ENCODE peak calls at places on chromosomes 16 and 17, in four cellular contexts. One of them, this sample, is unnamed.

GRCh38 chr16:66357523-66357928 is 9.0 kb upstream of the CDH5 start:
- DNase-seq in mucosa of descending colon: no peak
- DNase-seq in nephron progenitor cell: peak; percentile 56
- DNase-seq in PC-9: peak; percentile 59
- DNase-seq in this sample: peak; percentile 72

GRCh38 chr17:27623578-27623977 is 7.4 kb upstream of the LGALS9 start:
- DNase-seq in mucosa of descending colon: peak; percentile 48
- DNase-seq in PC-9: no peak
- DNase-seq in nephron progenitor cell: no peak
- DNase-seq in this sample: no peak

GRCh38 chr17:50346313-50347086 is 574 bp downstream of the XYLT2 start:
- DNase-seq in mucosa of descending colon: peak; percentile 74
- DNase-seq in PC-9: peak; percentile 35
- DNase-seq in nephron progenitor cell: peak; percentile 81
- DNase-seq in this sample: peak; percentile 55

GRCh38 chr17:44247346-44248219 is 20.4 kb downstream of the SLC4A1 start:
- DNase-seq in nephron progenitor cell: peak; percentile 57
- DNase-seq in PC-9: no peak
- DNase-seq in mucosa of descending colon: no peak
- DNase-seq in this sample: no peak

GRCh38 chr16:84614914-84615813 is 2.7 kb downstream of the COTL1 start:
- DNase-seq in PC-9: no peak
- DNase-seq in nephron progenitor cell: no peak
- DNase-seq in mucosa of descending colon: no peak
- DNase-seq in this sample: no peak

GRCh38 chr16:85554791-85555548 is 58.2 kb upstream of the GSE1 start:
- DNase-seq in nephron progenitor cell: peak; percentile 55
- DNase-seq in PC-9: no peak
- DNase-seq in mucosa of descending colon: peak; percentile 78
- DNase-seq in this sample: peak; percentile 44

GRCh38 chr16:4496305-4496704 is 20.1 kb downstream of the HMOX2 start:
- DNase-seq in PC-9: peak; percentile 91
- DNase-seq in nephron progenitor cell: no peak
- DNase-seq in mucosa of descending colon: no peak
- DNase-seq in this sample: peak; percentile 28

GRCh38 chr17:58136669-58137279 is 11.4 kb upstream of the OR4D1 start:
- DNase-seq in nephron progenitor cell: no peak
- DNase-seq in mucosa of descending colon: no peak
- DNase-seq in PC-9: no peak
- DNase-seq in this sample: peak; percentile 37

GRCh38 chr17:81646869-81647600 is 9.3 kb downstream of the PDE6G start:
- DNase-seq in PC-9: no peak
- DNase-seq in nephron progenitor cell: no peak
- DNase-seq in mucosa of descending colon: no peak
- DNase-seq in this sample: no peak

GRCh38 chr17:35896011-35896587 is 15.9 kb upstream of the CCL5 start:
- DNase-seq in PC-9: no peak
- DNase-seq in nephron progenitor cell: no peak
- DNase-seq in mucosa of descending colon: no peak
- DNase-seq in this sample: no peak

GRCh38 chr16:19238386-19238785 is 47.1 kb upstream of the CLEC19A start:
- DNase-seq in mucosa of descending colon: no peak
- DNase-seq in nephron progenitor cell: no peak
- DNase-seq in PC-9: no peak
- DNase-seq in this sample: no peak

GRCh38 chr17:38428150-38428642 is at the start of gene ARHGAP23:
- DNase-seq in PC-9: peak; percentile 54
- DNase-seq in nephron progenitor cell: peak; percentile 63
- DNase-seq in mucosa of descending colon: peak; percentile 58
- DNase-seq in this sample: peak; percentile 78

GRCh38 chr16:12239953-12240485 is 263.5 kb downstream of the SNX29 start:
- DNase-seq in nephron progenitor cell: no peak
- DNase-seq in PC-9: no peak
- DNase-seq in mucosa of descending colon: no peak
- DNase-seq in this sample: no peak

GRCh38 chr16:68368602-68368944 is 57.8 kb downstream of the PRMT7 start:
- DNase-seq in PC-9: no peak
- DNase-seq in nephron progenitor cell: no peak
- DNase-seq in mucosa of descending colon: no peak
- DNase-seq in this sample: no peak

GRCh38 chr16:74700206-74701040 is at the start of gene MLKL:
- DNase-seq in nephron progenitor cell: no peak
- DNase-seq in mucosa of descending colon: peak; percentile 77
- DNase-seq in PC-9: peak; percentile 59
- DNase-seq in this sample: peak; percentile 78

GRCh38 chr16:19382084-19382801 is 35.4 kb upstream of the TMC5 start:
- DNase-seq in mucosa of descending colon: no peak
- DNase-seq in nephron progenitor cell: no peak
- DNase-seq in PC-9: peak; percentile 85
- DNase-seq in this sample: peak; percentile 29

GRCh38 chr17:17836818-17837379 is at the start of gene SREBF1:
- DNase-seq in PC-9: peak; percentile 46
- DNase-seq in mucosa of descending colon: peak; percentile 84
- DNase-seq in nephron progenitor cell: peak; percentile 78
- DNase-seq in this sample: peak; percentile 57

GRCh38 chr17:18020971-18021370 is 18.0 kb downstream of the ATPAF2 start:
- DNase-seq in PC-9: no peak
- DNase-seq in mucosa of descending colon: no peak
- DNase-seq in nephron progenitor cell: no peak
- DNase-seq in this sample: no peak

GRCh38 chr17:76820039-76820438 is 48.2 kb upstream of the MGAT5B start:
- DNase-seq in nephron progenitor cell: no peak
- DNase-seq in PC-9: no peak
- DNase-seq in mucosa of descending colon: no peak
- DNase-seq in this sample: no peak

GRCh38 chr16:65489531-65490023 is 367.7 kb upstream of the CDH11 start:
- DNase-seq in mucosa of descending colon: no peak
- DNase-seq in nephron progenitor cell: no peak
- DNase-seq in PC-9: no peak
- DNase-seq in this sample: no peak

GRCh38 chr17:27495460-27495859 is 39.2 kb downstream of the KSR1 start:
- DNase-seq in nephron progenitor cell: peak; percentile 19
- DNase-seq in mucosa of descending colon: no peak
- DNase-seq in PC-9: no peak
- DNase-seq in this sample: no peak

GRCh38 chr17:35255316-35255715 is 12.4 kb downstream of the SLFN5 start:
- DNase-seq in nephron progenitor cell: no peak
- DNase-seq in PC-9: no peak
- DNase-seq in mucosa of descending colon: no peak
- DNase-seq in this sample: no peak

GRCh38 chr17:180380-181212 is 854 bp downstream of the DOC2B start:
- DNase-seq in mucosa of descending colon: no peak
- DNase-seq in nephron progenitor cell: peak; percentile 65
- DNase-seq in PC-9: no peak
- DNase-seq in this sample: no peak

GRCh38 chr16:2271848-2272461 is 4.0 kb upstream of the RNPS1 start:
- DNase-seq in PC-9: no peak
- DNase-seq in mucosa of descending colon: peak; percentile 26
- DNase-seq in nephron progenitor cell: no peak
- DNase-seq in this sample: no peak

GRCh38 chr16:84088695-84089395 is 27.9 kb downstream of the MBTPS1 start:
- DNase-seq in PC-9: no peak
- DNase-seq in nephron progenitor cell: no peak
- DNase-seq in mucosa of descending colon: peak; percentile 62
- DNase-seq in this sample: no peak

GRCh38 chr17:64385187-64386083 is 5.2 kb downstream of the PECAM1 start:
- DNase-seq in mucosa of descending colon: no peak
- DNase-seq in nephron progenitor cell: no peak
- DNase-seq in PC-9: peak; percentile 94
- DNase-seq in this sample: peak; percentile 32

GRCh38 chr17:65515512-65515911 is 45.9 kb downstream of the AXIN2 start:
- DNase-seq in PC-9: no peak
- DNase-seq in mucosa of descending colon: peak; percentile 44
- DNase-seq in nephron progenitor cell: no peak
- DNase-seq in this sample: no peak

GRCh38 chr16:12661656-12662172 is 142.0 kb downstream of the CPPED1 start:
- DNase-seq in nephron progenitor cell: peak; percentile 84
- DNase-seq in PC-9: no peak
- DNase-seq in mucosa of descending colon: no peak
- DNase-seq in this sample: peak; percentile 49

GRCh38 chr17:67020293-67020766 is 24.0 kb upstream of the CACNG1 start:
- DNase-seq in PC-9: no peak
- DNase-seq in nephron progenitor cell: no peak
- DNase-seq in mucosa of descending colon: no peak
- DNase-seq in this sample: no peak

GRCh38 chr17:80361495-80362220 is 53.3 kb upstream of the ENDOV start:
- DNase-seq in PC-9: no peak
- DNase-seq in mucosa of descending colon: no peak
- DNase-seq in nephron progenitor cell: peak; percentile 41
- DNase-seq in this sample: peak; percentile 34

GRCh38 chr17:82627827-82628226 is 20.4 kb downstream of the WDR45B start:
- DNase-seq in PC-9: no peak
- DNase-seq in nephron progenitor cell: no peak
- DNase-seq in mucosa of descending colon: no peak
- DNase-seq in this sample: no peak

GRCh38 chr17:42704495-42705494 is 22.5 kb downstream of the CNTNAP1 start:
- DNase-seq in mucosa of descending colon: no peak
- DNase-seq in PC-9: no peak
- DNase-seq in nephron progenitor cell: no peak
- DNase-seq in this sample: no peak

GRCh38 chr17:78780852-78781338 is 1.2 kb downstream of the CYTH1 start:
- DNase-seq in PC-9: no peak
- DNase-seq in mucosa of descending colon: no peak
- DNase-seq in nephron progenitor cell: no peak
- DNase-seq in this sample: no peak

GRCh38 chr17:41645371-41646063 is 21.1 kb upstream of the KRT17 start:
- DNase-seq in PC-9: peak; percentile 69
- DNase-seq in mucosa of descending colon: no peak
- DNase-seq in nephron progenitor cell: no peak
- DNase-seq in this sample: peak; percentile 50

GRCh38 chr16:48999508-48999907 is 282.1 kb downstream of the CBLN1 start:
- DNase-seq in nephron progenitor cell: no peak
- DNase-seq in mucosa of descending colon: no peak
- DNase-seq in PC-9: no peak
- DNase-seq in this sample: no peak

DNA sequence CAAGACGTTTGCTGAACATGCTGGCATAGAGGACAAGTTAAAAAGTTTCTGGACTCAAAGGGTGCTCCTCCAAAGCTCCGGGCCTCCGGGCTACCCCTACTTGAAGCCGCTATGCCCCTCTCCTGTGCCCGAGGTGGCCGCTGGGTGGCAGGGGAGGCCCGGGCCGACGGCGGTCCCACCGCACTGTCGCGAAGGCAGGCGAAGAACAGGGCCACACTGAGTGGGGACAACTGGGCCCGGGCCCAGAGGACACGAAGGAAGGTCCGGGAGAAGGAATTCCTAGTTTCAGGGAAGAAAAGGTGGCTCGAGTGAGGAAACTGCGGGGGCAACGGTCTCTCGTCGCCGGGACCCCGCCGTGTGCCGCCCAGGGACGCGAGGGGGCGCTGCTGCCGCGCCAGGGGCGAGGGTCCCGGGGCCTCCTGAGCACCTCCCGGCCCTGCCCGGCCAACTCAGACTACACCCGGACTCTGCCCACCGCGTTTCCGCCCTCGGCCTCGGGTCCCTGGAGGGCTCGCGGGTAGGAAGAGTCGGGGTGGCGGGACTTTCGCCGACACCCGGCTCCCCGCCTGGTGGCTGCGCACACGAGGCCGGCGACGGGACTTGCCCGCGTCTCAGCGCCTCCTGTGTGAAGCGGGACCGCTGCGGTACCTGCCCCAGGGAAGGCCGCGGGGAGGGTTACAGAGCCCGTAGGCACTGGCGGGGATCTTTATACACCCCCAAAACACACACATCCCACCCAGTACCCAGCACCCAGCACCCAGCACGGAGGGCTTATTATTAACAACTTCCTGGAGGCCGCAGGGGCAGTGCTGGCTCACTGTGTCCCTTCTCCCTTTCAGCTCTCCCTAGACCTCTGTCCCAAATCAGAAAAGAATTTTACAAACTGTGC is 772 bp upstream of the CHCT1 start:
- DNase-seq in PC-9: no peak
- DNase-seq in nephron progenitor cell: peak; percentile 78
- DNase-seq in mucosa of descending colon: peak; percentile 82
- DNase-seq in this sample: peak; percentile 75
- TF ChIP-seq CTCF in PC-9: peak; percentile 64
- TF ChIP-seq CTCF in nephron progenitor cell: peak; percentile 97
- TF ChIP-seq CTCF in mucosa of descending colon: peak; percentile 82
- TF ChIP-seq CTCF in this sample: peak; percentile 80

GRCh38 chr16:22969567-22969966 is 155.6 kb downstream of the HS3ST2 start:
- DNase-seq in PC-9: peak; percentile 60
- DNase-seq in nephron progenitor cell: no peak
- DNase-seq in mucosa of descending colon: no peak
- DNase-seq in this sample: peak; percentile 15
- TF ChIP-seq CTCF in PC-9: peak; percentile 26
- TF ChIP-seq CTCF in nephron progenitor cell: no peak
- TF ChIP-seq CTCF in mucosa of descending colon: no peak
- TF ChIP-seq CTCF in this sample: no peak

DNA sequence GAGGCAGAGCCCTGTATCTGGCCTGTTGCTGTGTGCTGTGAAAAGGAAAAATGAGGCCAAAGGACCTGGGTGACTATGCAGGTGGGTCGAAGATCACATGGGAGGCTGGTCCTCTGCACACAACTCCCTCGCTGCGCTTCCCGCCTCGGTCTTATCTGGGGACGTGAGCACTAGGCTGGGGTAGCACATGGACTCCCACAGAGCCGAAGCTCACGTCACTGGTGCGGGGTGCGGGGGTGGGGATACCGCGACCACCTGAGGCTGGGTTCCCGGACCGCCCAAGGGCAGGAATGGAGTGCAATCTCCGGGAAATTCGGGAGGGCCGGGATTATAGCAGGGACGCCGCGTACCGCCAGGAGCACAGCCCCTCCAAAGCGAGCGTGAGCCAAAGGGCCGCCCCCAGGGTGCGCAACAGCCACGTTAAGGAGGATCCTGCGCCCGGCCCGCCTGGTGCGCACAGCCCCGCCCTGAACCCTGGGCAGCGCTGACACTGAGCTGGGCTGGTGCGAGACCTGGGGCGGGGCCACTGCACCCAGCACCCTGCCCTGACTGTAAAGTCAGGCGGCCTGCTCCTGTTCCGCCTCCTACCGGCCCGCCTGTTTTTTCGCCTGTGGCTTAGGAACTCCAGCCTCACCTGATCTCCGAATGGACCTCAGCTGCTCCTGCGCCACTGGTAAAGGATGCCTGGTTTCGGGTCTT is 4.8 kb downstream of the MT1A start:
- DNase-seq in mucosa of descending colon: peak; percentile 92
- DNase-seq in nephron progenitor cell: peak; percentile 63
- DNase-seq in PC-9: peak; percentile 69
- DNase-seq in this sample: peak; percentile 86
- TF ChIP-seq CTCF in mucosa of descending colon: peak; percentile 51
- TF ChIP-seq CTCF in nephron progenitor cell: no peak
- TF ChIP-seq CTCF in PC-9: peak; percentile 54
- TF ChIP-seq CTCF in this sample: peak; percentile 70

GRCh38 chr17:62724398-62725146 is 83.5 kb downstream of the MARCHF10 start:
- DNase-seq in PC-9: no peak
- DNase-seq in mucosa of descending colon: peak; percentile 36
- DNase-seq in nephron progenitor cell: no peak
- DNase-seq in this sample: no peak
- TF ChIP-seq CTCF in PC-9: no peak
- TF ChIP-seq CTCF in mucosa of descending colon: no peak
- TF ChIP-seq CTCF in nephron progenitor cell: no peak
- TF ChIP-seq CTCF in this sample: no peak

GRCh38 chr17:4626734-4627256 is 14.7 kb downstream of the ALOX15 start:
- DNase-seq in mucosa of descending colon: no peak
- DNase-seq in nephron progenitor cell: no peak
- DNase-seq in PC-9: no peak
- DNase-seq in this sample: no peak
- TF ChIP-seq CTCF in mucosa of descending colon: no peak
- TF ChIP-seq CTCF in nephron progenitor cell: no peak
- TF ChIP-seq CTCF in PC-9: no peak
- TF ChIP-seq CTCF in this sample: no peak

GRCh38 chr17:29384901-29385300 is 5.3 kb upstream of the TAOK1 start:
- DNase-seq in mucosa of descending colon: no peak
- DNase-seq in PC-9: no peak
- DNase-seq in nephron progenitor cell: no peak
- DNase-seq in this sample: peak; percentile 10
- TF ChIP-seq CTCF in mucosa of descending colon: no peak
- TF ChIP-seq CTCF in PC-9: no peak
- TF ChIP-seq CTCF in nephron progenitor cell: no peak
- TF ChIP-seq CTCF in this sample: no peak

This sample was measured in Calu3.